ENCODE peak calls at places on chromosomes 11 and 22, in five cellular contexts. O is choroid plexus epithelial cell, N is left ventricle myocardium inferior, U is tibial nerve, W is brain microvascular endothelial cell. B is an unnamed sample.

GRCh38 chr11:125055107-125055715 is 7.9 kb upstream of the SLC37A2 start:
- DNase-seq in U (no peak), W (no peak), O (no peak), N (no peak), B (no peak)

GRCh38 chr11:45321031-45321595 is 35.0 kb upstream of the SYT13 start:
- DNase-seq in W (no peak), O (no peak), N (no peak), U (no peak), B (no peak)

GRCh38 chr11:34055218-34056000 is 3.9 kb downstream of the CAPRIN1 start:
- DNase-seq in N (no peak), O (no peak), W (no peak), U (no peak), B (no peak)

GRCh38 chr11:12642040-12642439 is 32.2 kb upstream of the TEAD1 start:
- DNase-seq in W (peak; percentile 20), U (no peak), O (peak; percentile 69), N (no peak), B (peak; percentile 25)

GRCh38 chr22:36360011-36360410 is 27.8 kb downstream of the MYH9 start:
- DNase-seq in W (no peak), U (no peak), N (no peak), O (peak; percentile 44), B (peak; percentile 30)

GRCh38 chr11:111512296-111513239 is at the start of gene BTG4:
- DNase-seq in W (no peak), O (no peak), N (no peak), U (no peak), B (no peak)

GRCh38 chr11:32088117-32088941 is 2.5 kb upstream of the RCN1 start:
- DNase-seq in N (peak; percentile 40), O (peak; percentile 95), W (peak; percentile 95), U (peak; percentile 24), B (peak; percentile 98)

GRCh38 chr11:95556342-95557151 is 233.0 kb downstream of the FAM76B start:
- DNase-seq in U (no peak), W (no peak), O (peak; percentile 37), N (no peak), B (peak; percentile 82)

GRCh38 chr11:114031599-114032320 is 27.8 kb upstream of the ZBTB16 start:
- DNase-seq in W (no peak), O (no peak), U (no peak), N (no peak), B (no peak)

GRCh38 chr11:32893091-32893946 is 708 bp downstream of the QSER1 start:
- DNase-seq in U (peak; percentile 29), O (peak; percentile 51), N (peak; percentile 36), W (peak; percentile 24), B (peak; percentile 23)

GRCh38 chr22:37449281-37449680 is 22.0 kb upstream of the ELFN2 start:
- DNase-seq in O (no peak), N (no peak), U (no peak), W (no peak), B (no peak)

GRCh38 chr11:59666969-59667368 is 1.9 kb downstream of the PATL1 start:
- DNase-seq in N (no peak), O (peak; percentile 40), W (no peak), U (no peak), B (peak; percentile 67)

GRCh38 chr11:84824624-84825023 is 802.5 kb downstream of the DLG2 start:
- DNase-seq in W (no peak), O (no peak), N (no peak), U (no peak), B (no peak)

GRCh38 chr11:67274768-67275605 is 8.7 kb downstream of the GRK2 start:
- DNase-seq in W (no peak), O (no peak), U (no peak), N (peak; percentile 75), B (no peak)

GRCh38 chr22:38657248-38657909 is 941 bp downstream of the CBY1 start:
- DNase-seq in O (peak; percentile 29), U (no peak), N (no peak), W (peak; percentile 14), B (peak; percentile 3)

GRCh38 chr11:5891216-5891800 is 1.7 kb upstream of the OR52E5 start:
- DNase-seq in N (no peak), O (peak; percentile 30), U (no peak), W (no peak), B (peak; percentile 33)

GRCh38 chr11:110463153-110463552 is 33.4 kb downstream of the FDX1 start:
- DNase-seq in O (peak; percentile 85), N (peak; percentile 34), U (peak; percentile 43), W (peak; percentile 53), B (peak; percentile 72)

GRCh38 chr11:36774603-36775002 is 176.6 kb upstream of the RAG2 start:
- DNase-seq in W (no peak), N (no peak), O (peak; percentile 2), U (no peak), B (peak; percentile 94)

GRCh38 chr11:126341760-126342161 is 13.7 kb upstream of the ST3GAL4 start:
- DNase-seq in W (peak; percentile 70), N (no peak), U (no peak), O (peak; percentile 82), B (peak; percentile 68)

GRCh38 chr11:102794382-102794781 is 3.6 kb downstream of the MMP1 start:
- DNase-seq in U (no peak), W (peak; percentile 66), O (peak; percentile 47), N (no peak), B (peak; percentile 57)

GRCh38 chr11:6538456-6538855 is 41.4 kb downstream of the DNHD1 start:
- DNase-seq in N (no peak), W (no peak), U (no peak), O (no peak), B (no peak)

GRCh38 chr22:31944700-31945477 is 554 bp downstream of the YWHAH start:
- DNase-seq in O (no peak), W (no peak), U (peak; percentile 33), N (peak; percentile 65), B (no peak)

GRCh38 chr11:110785398-110785797 is 73.2 kb upstream of the ARHGAP20 start:
- DNase-seq in U (no peak), N (no peak), O (no peak), W (no peak), B (no peak)

GRCh38 chr11:17864478-17864941 is 129.9 kb downstream of the KCNC1 start:
- DNase-seq in W (no peak), O (peak; percentile 11), U (no peak), N (no peak), B (no peak)
- TF ChIP-seq CTCF in W (peak; percentile 75), O (peak; percentile 71), U (no peak), N (peak; percentile 35), B (peak; percentile 31)

GRCh38 chr22:20021196-20022181 is 579 bp downstream of the TANGO2 start:
- DNase-seq in W (no peak), U (no peak), O (no peak), N (peak; percentile 82), B (peak; percentile 69)
- TF ChIP-seq CTCF in W (no peak), U (no peak), O (no peak), N (no peak), B (no peak)

GRCh38 chr11:62108971-62109391 is 14.8 kb upstream of the INCENP start:
- DNase-seq in N (no peak), U (no peak), W (peak; percentile 29), O (no peak), B (peak; percentile 74)
- TF ChIP-seq CTCF in N (no peak), U (no peak), W (no peak), O (no peak), B (no peak)

DNA sequence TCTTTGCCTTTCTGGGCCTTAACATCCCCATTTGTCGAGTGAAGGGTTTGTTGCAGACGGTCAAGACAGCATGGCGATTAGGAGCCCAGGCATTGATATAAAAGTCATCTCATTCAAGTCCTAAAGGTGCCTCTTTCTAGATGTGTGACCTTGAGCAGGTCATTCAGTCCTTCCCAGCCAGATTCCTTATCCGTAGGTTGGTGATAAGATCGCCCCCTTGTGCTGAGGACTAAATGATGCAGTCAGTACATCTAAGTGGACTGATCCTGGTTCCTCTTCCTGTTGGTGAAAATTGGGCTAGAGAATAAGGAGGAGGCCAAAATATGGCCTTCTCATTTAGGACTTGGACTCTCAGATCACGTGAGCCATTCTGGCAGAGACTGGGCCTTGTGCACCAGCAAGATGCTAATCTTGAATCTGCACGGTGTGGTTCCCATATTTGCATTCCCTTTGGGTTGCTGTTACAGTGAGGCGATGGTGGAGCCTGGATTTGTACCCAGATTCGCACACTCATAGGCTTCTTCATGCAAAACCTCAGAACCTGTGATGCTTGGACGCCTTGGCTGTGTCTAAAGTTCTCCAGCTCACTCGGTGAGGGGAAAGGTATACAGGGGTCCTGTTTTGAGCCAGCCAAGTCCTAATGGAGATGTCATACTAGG is 156.8 kb downstream of the MYO18B start:
- DNase-seq in O (no peak), N (no peak), U (no peak), W (no peak), B (no peak)
- TF ChIP-seq CTCF in O (no peak), N (peak; percentile 21), U (no peak), W (no peak), B (no peak)

DNA sequence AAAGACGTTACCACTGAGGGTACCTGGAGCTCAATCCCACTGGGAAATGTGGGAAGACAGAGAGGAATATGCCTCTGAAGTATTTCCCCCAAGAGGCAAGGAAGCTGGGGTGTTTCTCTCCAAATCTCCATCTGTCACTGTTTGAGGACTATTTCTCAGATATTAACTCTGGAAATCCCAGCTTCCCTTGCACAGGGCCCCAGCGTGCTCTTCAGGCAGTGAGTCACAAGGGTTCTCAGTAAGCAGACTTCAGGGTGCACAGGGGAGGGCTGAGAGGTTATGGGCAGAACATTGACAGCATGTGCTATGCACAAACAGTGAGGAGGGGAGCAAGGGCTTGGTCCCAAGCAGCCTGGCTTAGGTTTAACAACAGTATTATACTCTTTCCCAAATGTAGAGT is 60.9 kb upstream of the EED start:
- DNase-seq in W (peak; percentile 63), O (peak; percentile 86), N (no peak), U (no peak), B (no peak)
- TF ChIP-seq CTCF in W (no peak), O (no peak), N (no peak), U (no peak), B (no peak)

GRCh38 chr22:29700949-29701927 is 18.6 kb upstream of the CABP7 start:
- DNase-seq in W (no peak), N (no peak), U (no peak), O (peak; percentile 38), B (no peak)
- TF ChIP-seq CTCF in W (peak; percentile 46), N (no peak), U (no peak), O (peak; percentile 46), B (no peak)

DNA sequence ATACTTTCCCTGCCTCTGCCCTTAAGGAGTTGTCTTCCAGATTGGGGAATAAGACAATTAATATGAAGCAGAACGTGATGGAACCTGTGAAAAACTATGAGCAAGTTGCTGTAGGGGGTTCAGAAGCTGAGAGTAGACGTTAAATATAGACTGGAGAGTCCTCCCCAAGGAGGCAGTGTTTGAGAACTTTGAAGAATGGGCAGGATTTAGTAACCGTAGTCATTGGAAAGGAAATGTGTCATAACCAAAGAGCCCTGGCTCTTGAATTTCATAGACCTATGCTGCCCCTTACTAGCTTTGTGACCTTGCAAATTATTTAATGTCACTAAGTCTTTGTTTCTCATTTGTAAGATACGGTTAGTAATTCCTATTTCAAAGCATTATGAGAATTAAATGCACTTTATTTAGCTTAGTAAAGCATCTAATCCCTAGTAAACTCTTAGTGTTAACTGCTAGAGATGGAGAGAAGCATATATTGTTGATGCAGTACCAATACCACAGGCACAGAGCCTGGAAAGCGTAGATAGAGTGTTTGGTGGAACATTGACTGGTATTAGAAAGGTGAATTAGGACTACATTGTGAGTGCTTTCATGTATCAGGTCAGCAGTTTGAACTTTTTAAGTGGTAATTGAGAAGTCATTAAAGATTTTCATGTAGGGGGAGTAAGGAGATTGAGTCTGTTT is 54.1 kb downstream of the MCAM start:
- DNase-seq in U (no peak), O (peak; percentile 57), W (peak; percentile 30), N (no peak), B (peak; percentile 41)
- TF ChIP-seq CTCF in U (no peak), O (peak; percentile 39), W (peak; percentile 48), N (peak; percentile 27), B (no peak)

GRCh38 chr11:11621881-11622706 is at the start of gene GALNT18:
- DNase-seq in N (peak; percentile 94), U (peak; percentile 74), O (peak; percentile 94), W (peak; percentile 74), B (peak; percentile 81)
- TF ChIP-seq CTCF in N (peak; percentile 67), U (peak; percentile 50), O (peak; percentile 24), W (peak; percentile 33), B (peak; percentile 20)

B was measured in fibroblast of the aortic adventitia.